ENCODE peak calls at places on chromosome 17, in seven cellular contexts. H, Q, T, A, I, E and U are unnamed samples.

GRCh38 chr17:31386542-31387075 is 4.9 kb upstream of the RAB11FIP4 start:
- DNase-seq in H (no peak), T (no peak), E (no peak), A (no peak), I (no peak), Q (no peak), U (no peak)

GRCh38 chr17:77322534-77323412 is 182.0 kb downstream of the SEC14L1 start:
- DNase-seq in I (peak; percentile 93), E (no peak), Q (no peak), H (peak; percentile 79), A (peak; percentile 97), T (peak; percentile 92), U (peak; percentile 99)

GRCh38 chr17:78006338-78006737 is 47.8 kb downstream of the TNRC6C start:
- DNase-seq in A (no peak), I (no peak), T (no peak), E (no peak), H (no peak), Q (no peak), U (no peak)

GRCh38 chr17:5745091-5745820 is 160.9 kb upstream of the NLRP1 start:
- DNase-seq in Q (no peak), E (no peak), I (no peak), A (no peak), T (no peak), H (no peak), U (no peak)

GRCh38 chr17:31931781-31932180 is 5.0 kb upstream of the SUZ12 start:
- DNase-seq in Q (no peak), A (no peak), T (no peak), E (no peak), I (no peak), H (no peak), U (no peak)

GRCh38 chr17:8212312-8213180 is 2.2 kb upstream of the AURKB start:
- DNase-seq in I (no peak), H (no peak), Q (no peak), A (no peak), T (no peak), E (no peak), U (no peak)

GRCh38 chr17:68344701-68345136 is 53.4 kb downstream of the ARSG start:
- DNase-seq in E (no peak), A (no peak), T (no peak), Q (peak; percentile 94), H (no peak), I (no peak), U (no peak)

GRCh38 chr17:6660765-6661463 is 9.4 kb downstream of the C17orf100 start:
- DNase-seq in T (no peak), H (no peak), A (no peak), I (no peak), E (no peak), Q (no peak), U (no peak)

GRCh38 chr17:51275381-51275780 is 15.0 kb downstream of the UTP18 start:
- DNase-seq in A (no peak), Q (no peak), I (no peak), E (no peak), H (no peak), T (no peak), U (no peak)

GRCh38 chr17:36148559-36149295 is 27.7 kb downstream of the TBC1D3B start:
- DNase-seq in H (peak; percentile 72), I (peak; percentile 91), T (peak; percentile 68), Q (peak; percentile 71), A (peak; percentile 56), E (peak; percentile 78), U (peak; percentile 74)

GRCh38 chr17:15262291-15263205 is 2.6 kb downstream of the PMP22 start:
- DNase-seq in H (peak; percentile 90), A (no peak), T (peak; percentile 87), I (peak; percentile 46), E (no peak), Q (no peak), U (peak; percentile 89)

GRCh38 chr17:15263206-15263579 is 1.9 kb downstream of the PMP22 start:
- DNase-seq in Q (no peak), E (no peak), T (no peak), I (no peak), H (peak; percentile 90), A (no peak), U (peak; percentile 51)

GRCh38 chr17:15261818-15262290 is 3.3 kb downstream of the PMP22 start:
- DNase-seq in A (no peak), H (no peak), I (no peak), E (no peak), Q (no peak), T (no peak), U (peak; percentile 27)

GRCh38 chr17:15260376-15261062 is 4.6 kb downstream of the PMP22 start:
- DNase-seq in Q (peak; percentile 24), H (peak; percentile 92), A (peak; percentile 80), I (peak; percentile 69), T (no peak), E (no peak), U (peak; percentile 94)

GRCh38 chr17:15261063-15261817 is 3.9 kb downstream of the PMP22 start:
- DNase-seq in E (no peak), H (peak; percentile 56), Q (no peak), T (no peak), A (peak; percentile 57), I (no peak), U (peak; percentile 80)
- TF ChIP-seq CTCF in E (no peak), H (no peak), Q (no peak), T (no peak), A (peak; percentile 64), I (peak; percentile 60), U (no peak)

GRCh38 chr17:57368637-57369336 is 112.5 kb downstream of the MSI2 start:
- DNase-seq in E (peak; percentile 87), H (no peak), I (no peak), T (no peak), A (no peak), Q (no peak), U (no peak)
- TF ChIP-seq CTCF in E (peak; percentile 64), H (no peak), I (no peak), T (peak; percentile 9), A (no peak), Q (peak; percentile 16), U (no peak)

DNA sequence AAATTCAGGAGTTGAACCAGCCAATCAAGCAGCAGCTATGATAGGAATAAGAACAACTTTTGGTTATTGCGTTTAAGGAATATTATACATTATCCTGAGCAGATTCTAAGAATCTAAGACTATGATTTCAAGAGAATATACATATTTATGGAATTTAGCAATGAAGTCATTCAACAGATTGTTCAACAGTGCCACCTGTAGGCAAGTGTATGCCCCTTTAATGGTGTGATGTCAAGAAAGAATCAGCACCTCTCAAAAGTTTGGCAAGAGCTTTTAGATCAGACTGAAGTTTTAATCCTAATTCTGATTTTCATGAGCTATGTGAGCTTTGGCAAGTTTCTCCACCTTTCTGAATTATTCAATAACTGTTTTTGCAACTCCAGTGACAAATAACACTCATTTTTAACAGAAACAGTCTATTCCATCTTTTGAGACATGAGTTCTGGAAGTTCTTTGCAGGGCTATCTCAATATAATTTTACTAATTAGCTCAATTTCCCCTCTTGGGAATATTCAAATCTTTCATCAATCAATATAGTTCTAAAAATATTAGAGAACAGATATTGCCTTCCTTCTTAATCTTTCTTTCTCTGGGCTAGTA is 474.3 kb upstream of the TOM1L1 start:
- DNase-seq in E (peak; percentile 62), T (no peak), A (no peak), I (peak; percentile 3), Q (no peak), H (no peak), U (peak; percentile 57)
- TF ChIP-seq CTCF in E (peak; percentile 67), T (no peak), A (no peak), I (peak; percentile 73), Q (peak; percentile 69), H (no peak), U (no peak)

DNA sequence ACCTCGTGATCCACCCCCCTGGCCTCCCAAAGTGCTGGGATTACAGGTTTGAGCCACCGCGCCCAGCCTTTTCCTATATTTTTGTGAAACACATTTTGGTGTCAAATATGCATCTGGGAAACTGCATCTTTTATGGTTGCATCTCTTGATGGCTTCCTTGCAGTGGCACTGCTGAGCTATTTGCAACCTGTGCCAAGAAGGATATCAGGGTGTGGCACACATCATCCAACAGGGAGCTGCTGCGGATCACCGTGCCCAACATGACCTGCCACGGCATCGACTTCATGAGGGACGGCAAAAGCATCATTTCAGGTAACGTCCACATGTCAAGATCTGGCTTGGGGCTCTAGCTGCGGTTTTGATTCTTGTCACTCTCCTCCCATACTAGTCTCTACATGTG is 16.8 kb upstream of the USP43 start:
- DNase-seq in I (peak; percentile 14), A (no peak), E (no peak), T (peak; percentile 8), Q (no peak), H (no peak), U (no peak)
- TF ChIP-seq CTCF in I (no peak), A (no peak), E (no peak), T (peak; percentile 26), Q (no peak), H (no peak), U (no peak)

DNA sequence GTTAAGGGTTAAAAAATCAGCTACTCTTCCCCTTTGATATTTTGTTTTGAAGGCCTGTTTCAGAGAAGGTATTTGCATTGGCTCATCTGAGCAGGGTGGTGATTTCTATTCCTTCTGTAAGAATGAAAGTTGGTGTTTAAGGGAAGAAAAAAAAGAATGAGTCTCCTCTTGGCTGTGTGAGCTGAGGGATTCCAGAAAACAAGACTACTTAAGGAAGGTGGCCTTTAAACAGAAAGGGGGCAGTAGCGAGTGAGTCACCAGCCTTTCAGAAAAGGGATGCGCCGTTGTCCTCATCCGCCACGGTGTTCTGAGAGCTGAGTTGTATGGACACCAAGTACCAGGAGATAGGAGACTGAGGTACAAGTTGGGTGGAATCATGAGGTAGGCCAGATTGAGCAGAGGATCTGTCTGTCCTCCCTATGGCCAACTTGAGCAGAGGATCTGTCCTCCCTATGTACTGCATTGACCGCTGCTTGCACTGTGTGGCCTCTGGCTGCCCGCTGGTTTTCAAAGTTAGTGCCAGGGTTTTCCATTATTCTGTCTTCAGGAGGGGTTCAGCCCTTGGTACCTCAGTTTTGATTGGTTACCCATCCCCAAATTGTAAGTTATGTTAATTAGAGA is 8.2 kb downstream of the PRKCA start:
- DNase-seq in Q (no peak), A (no peak), T (no peak), E (no peak), H (no peak), I (no peak), U (no peak)
- TF ChIP-seq CTCF in Q (peak; percentile 30), A (peak; percentile 30), T (peak; percentile 11), E (no peak), H (no peak), I (no peak), U (peak; percentile 10)